ENCODE peak calls at places on chromosomes 12 and 14, in nine cellular contexts. M is stimulated activated CD4-positive, alpha-beta T cell treated with anti-CD3 and anti-CD28 coated beads, Interleukin-2, amount 100 ng/mL, for 48 hours; F is stimulated activated CD8-positive, alpha-beta memory T cell treated with anti-CD3 and anti-CD28 coated beads, Interleukin-7, amount 100 ng/mL, for 48 hours; J is H54; V is neuronal stem cell; N is cerebellar cortex; X is Caki2; I is epithelial cell of esophagus; K is activated gamma-delta T cell treated with anti-CD3 and anti-CD28 coated beads, Interleukin-2, amount 50 U/mL, for 16 hours. R is an unnamed sample.

GRCh38 chr14:35385042-35385839 is 19.3 kb downstream of the NFKBIA start:
- DNase-seq in V (no peak), F (no peak), N (peak; percentile 97), I (peak; percentile 56), K (no peak), X (peak; percentile 98), M (no peak), J (peak; percentile 45), R (no peak)

GRCh38 chr14:83520837-83521236 is 1987.2 kb upstream of the SEL1L start:
- DNase-seq in V (no peak), I (no peak), M (no peak), X (no peak), J (no peak), K (no peak), N (no peak), F (no peak), R (no peak)

GRCh38 chr12:66641057-66641456 is 37.8 kb downstream of the GRIP1 start:
- DNase-seq in I (no peak), F (no peak), V (no peak), X (no peak), M (no peak), J (no peak), K (no peak), N (no peak), R (no peak)

GRCh38 chr14:57609313-57609712 is 115.7 kb upstream of the CCDC198 start:
- DNase-seq in F (no peak), V (no peak), N (no peak), I (no peak), J (no peak), M (no peak), X (no peak), K (no peak), R (no peak)

GRCh38 chr12:21831671-21832357 is 57.3 kb upstream of the KCNJ8 start:
- DNase-seq in X (no peak), M (no peak), F (no peak), I (no peak), J (no peak), V (no peak), N (no peak), K (no peak), R (no peak)

GRCh38 chr12:19994970-19995369 is 373.4 kb upstream of the PDE3A start:
- DNase-seq in K (no peak), J (no peak), M (no peak), X (no peak), N (no peak), V (no peak), F (no peak), I (no peak), R (no peak)

GRCh38 chr14:83849999-83850611 is 1679.8 kb upstream of the FLRT2 start:
- DNase-seq in V (no peak), N (no peak), F (no peak), J (no peak), I (no peak), M (no peak), X (no peak), K (no peak), R (no peak)

GRCh38 chr12:120639771-120640721 is at the start of gene CABP1:
- DNase-seq in V (peak; percentile 54), K (peak; percentile 53), X (no peak), J (no peak), M (peak; percentile 59), F (peak; percentile 36), I (no peak), N (peak; percentile 37), R (no peak)

GRCh38 chr12:9039397-9039977 is 50.1 kb downstream of the KLRG1 start:
- DNase-seq in K (no peak), J (peak; percentile 19), V (peak; percentile 26), M (no peak), I (peak; percentile 55), F (no peak), X (peak; percentile 28), N (peak; percentile 75), R (peak; percentile 61)

GRCh38 chr14:44803239-44803905 is 158.4 kb downstream of the KLHL28 start:
- DNase-seq in V (peak; percentile 52), J (peak; percentile 10), M (no peak), I (peak; percentile 70), F (no peak), K (no peak), N (peak; percentile 53), X (peak; percentile 35), R (peak; percentile 30)

GRCh38 chr12:98863167-98863566 is 218.1 kb downstream of the APAF1 start:
- DNase-seq in F (no peak), M (no peak), N (no peak), V (no peak), K (no peak), X (no peak), J (no peak), I (no peak), R (peak; percentile 72)

GRCh38 chr12:107393043-107393725 is 292.4 kb upstream of the PWP1 start:
- DNase-seq in J (no peak), M (no peak), N (no peak), K (no peak), V (no peak), X (peak; percentile 44), I (peak; percentile 60), F (no peak), R (no peak)

GRCh38 chr12:123150273-123150803 is 552 bp downstream of the PITPNM2 start:
- DNase-seq in F (no peak), I (peak; percentile 15), J (peak; percentile 47), X (no peak), K (no peak), V (no peak), N (no peak), M (no peak), R (no peak)

GRCh38 chr12:76719171-76719631 is 44.7 kb upstream of the ZDHHC17 start:
- DNase-seq in X (no peak), K (no peak), F (no peak), J (no peak), M (no peak), V (no peak), N (no peak), I (peak; percentile 50), R (no peak)

GRCh38 chr12:47080725-47081502 is 1.2 kb upstream of the AMIGO2 start:
- DNase-seq in I (peak; percentile 89), N (no peak), K (no peak), V (no peak), X (peak; percentile 95), F (peak; percentile 56), M (peak; percentile 47), J (peak; percentile 30), R (no peak)

GRCh38 chr14:99519931-99520421 is 38.8 kb downstream of the CCNK start:
- DNase-seq in X (no peak), J (no peak), M (no peak), V (no peak), F (no peak), I (no peak), K (no peak), N (no peak), R (no peak)

GRCh38 chr12:26855337-26856089 is 22.5 kb upstream of the ITPR2 start:
- DNase-seq in K (no peak), X (no peak), I (no peak), N (no peak), M (no peak), J (no peak), V (no peak), F (no peak), R (no peak)

GRCh38 chr12:52442600-52443061 is 8.5 kb upstream of the KRT75 start:
- DNase-seq in V (no peak), K (no peak), J (peak; percentile 71), N (no peak), X (peak; percentile 81), I (peak; percentile 95), M (no peak), F (no peak), R (peak; percentile 54)

R was measured in NT2/D1.